ENCODE peak calls at places on chromosome 14, in five cellular contexts. V is T-helper 1 cell; T is WERI-Rb-1; I is CD8-positive, alpha-beta memory T cell; O is stimulated activated CD8-positive, alpha-beta memory T cell treated with anti-CD3 and anti-CD28 coated beads, Interleukin-15, amount 100 ng/mL, for 1 hour. B is an unnamed sample.

GRCh38 chr14:51823706-51824105 is 36.7 kb upstream of the GNG2 start:
- DNase-seq in V (no peak), T (no peak), I (no peak), O (no peak), B (no peak)

GRCh38 chr14:24093901-24094838 is at the start of gene PCK2:
- DNase-seq in V (peak), T (peak), I (peak), O (peak), B (peak)

GRCh38 chr14:36068777-36069534 is 107.6 kb downstream of the PTCSC3 start:
- DNase-seq in V (no peak), T (no peak), I (no peak), O (no peak), B (no peak)

GRCh38 chr14:104221636-104222375 is 83.4 kb downstream of the KIF26A start:
- DNase-seq in V (no peak), T (peak), I (peak), O (no peak), B (peak)

GRCh38 chr14:61153914-61154545 is 127.1 kb downstream of the TMEM30B start:
- DNase-seq in V (no peak), T (no peak), I (no peak), O (no peak), B (no peak)

GRCh38 chr14:26703967-26704366 is 106.1 kb upstream of the NOVA1 start:
- DNase-seq in V (no peak), T (no peak), I (no peak), O (no peak), B (no peak)

GRCh38 chr14:99333841-99334240 is 61.8 kb upstream of the BCL11B start:
- DNase-seq in V (no peak), T (no peak), I (no peak), O (no peak), B (no peak)

GRCh38 chr14:51807355-51807754 is 53.1 kb upstream of the GNG2 start:
- DNase-seq in V (no peak), T (peak), I (no peak), O (no peak), B (no peak)

GRCh38 chr14:24298892-24299254 is 707 bp downstream of the DHRS1 start:
- DNase-seq in V (no peak), T (peak), I (no peak), O (no peak), B (no peak)

GRCh38 chr14:64671591-64671990 is 32.6 kb upstream of the PLEKHG3 start:
- DNase-seq in V (no peak), T (no peak), I (no peak), O (no peak), B (no peak)

GRCh38 chr14:80784824-80785223 is 156.7 kb downstream of the CEP128 start:
- DNase-seq in V (no peak), T (no peak), I (no peak), O (no peak), B (no peak)

GRCh38 chr14:53692451-53693330 is 263.9 kb downstream of the BMP4 start:
- DNase-seq in V (no peak), T (no peak), I (no peak), O (no peak), B (no peak)

GRCh38 chr14:103126873-103127304 is 3.6 kb downstream of the TNFAIP2 start:
- DNase-seq in V (no peak), T (peak), I (no peak), O (no peak), B (no peak)

GRCh38 chr14:82999802-83000201 is 1466.1 kb upstream of the SEL1L start:
- DNase-seq in V (no peak), T (peak), I (no peak), O (no peak), B (no peak)

GRCh38 chr14:72611956-72612500 is 281.9 kb downstream of the DPF3 start:
- DNase-seq in V (no peak), T (no peak), I (no peak), O (no peak), B (no peak)

GRCh38 chr14:80493620-80494019 is 282.3 kb upstream of the DIO2 start:
- DNase-seq in V (no peak), T (no peak), I (no peak), O (no peak), B (no peak)

GRCh38 chr14:32339188-32339587 is 10.1 kb downstream of the AKAP6 start:
- DNase-seq in V (no peak), T (no peak), I (no peak), O (no peak), B (no peak)

GRCh38 chr14:61584258-61584657 is 111.1 kb upstream of the HIF1A start:
- DNase-seq in V (no peak), T (no peak), I (no peak), O (no peak), B (no peak)

GRCh38 chr14:75572104-75572503 is 6.3 kb upstream of the FLVCR2 start:
- DNase-seq in V (no peak), T (no peak), I (no peak), O (no peak), B (no peak)

GRCh38 chr14:94412671-94413638 is 24.6 kb upstream of the SERPINA1 start:
- DNase-seq in V (no peak), T (peak), I (no peak), O (no peak), B (no peak)

GRCh38 chr14:52522033-52522432 is 30.3 kb downstream of the TXNDC16 start:
- DNase-seq in V (no peak), T (no peak), I (no peak), O (no peak), B (no peak)

GRCh38 chr14:104280085-104280901 is 141.9 kb downstream of the KIF26A start:
- DNase-seq in V (no peak), T (no peak), I (peak), O (no peak), B (no peak)

GRCh38 chr14:90608281-90608680 is 207.9 kb downstream of the TTC7B start:
- DNase-seq in V (no peak), T (no peak), I (no peak), O (no peak), B (no peak)

GRCh38 chr14:85426068-85426935 is 103.6 kb upstream of the FLRT2 start:
- DNase-seq in V (no peak), T (no peak), I (no peak), O (no peak), B (no peak)

GRCh38 chr14:32731249-32731648 is 207.4 kb upstream of the NPAS3 start:
- DNase-seq in V (no peak), T (no peak), I (no peak), O (no peak), B (no peak)

GRCh38 chr14:67411820-67412421 is at the start of gene PLEK2:
- DNase-seq in V (peak), T (no peak), I (peak), O (no peak), B (peak)

B was measured in naive thymus-derived CD8-positive, alpha-beta T cell.